ENCODE peak calls at places on chromosomes 16 and 17, in four cellular contexts. One of them, this sample, is unnamed.

GRCh38 chr17:14205992-14206461 is 30.6 kb downstream of the CDRT15 start:
- DNase-seq in HepG2: no peak
- DNase-seq in WTC11: no peak
- DNase-seq in GM12878: no peak
- DNase-seq in this sample: no peak

GRCh38 chr17:1053661-1054360 is 56.9 kb downstream of the TIMM22 start:
- DNase-seq in HepG2: no peak
- DNase-seq in WTC11: no peak
- DNase-seq in GM12878: no peak
- DNase-seq in this sample: no peak

GRCh38 chr17:68439656-68440290 is 17.5 kb downstream of the WIPI1 start:
- DNase-seq in GM12878: no peak
- DNase-seq in HepG2: no peak
- DNase-seq in WTC11: no peak
- DNase-seq in this sample: no peak

GRCh38 chr17:42251115-42251514 is 25.1 kb downstream of the STAT5B start:
- DNase-seq in GM12878: no peak
- DNase-seq in HepG2: peak; percentile 37
- DNase-seq in WTC11: no peak
- DNase-seq in this sample: no peak

GRCh38 chr17:17890773-17891759 is 54.3 kb upstream of the SREBF1 start:
- DNase-seq in GM12878: no peak
- DNase-seq in WTC11: peak; percentile 70
- DNase-seq in HepG2: peak; percentile 70
- DNase-seq in this sample: peak; percentile 77

GRCh38 chr17:68646626-68647526 is 45.7 kb upstream of the FAM20A start:
- DNase-seq in WTC11: no peak
- DNase-seq in HepG2: no peak
- DNase-seq in GM12878: no peak
- DNase-seq in this sample: no peak

GRCh38 chr16:26816885-26817571 is 249.7 kb upstream of the C16orf82 start:
- DNase-seq in HepG2: no peak
- DNase-seq in WTC11: no peak
- DNase-seq in GM12878: no peak
- DNase-seq in this sample: peak; percentile 53

GRCh38 chr16:48831081-48831722 is 221.2 kb upstream of the N4BP1 start:
- DNase-seq in HepG2: peak; percentile 10
- DNase-seq in GM12878: no peak
- DNase-seq in WTC11: peak; percentile 61
- DNase-seq in this sample: peak; percentile 6

GRCh38 chr17:42971589-42971988 is 7.3 kb upstream of the AARSD1 start:
- DNase-seq in WTC11: no peak
- DNase-seq in GM12878: no peak
- DNase-seq in HepG2: no peak
- DNase-seq in this sample: no peak

GRCh38 chr16:50530277-50531236 is 17.6 kb upstream of the NKD1 start:
- DNase-seq in GM12878: no peak
- DNase-seq in WTC11: no peak
- DNase-seq in HepG2: peak; percentile 97
- DNase-seq in this sample: no peak

GRCh38 chr17:71260366-71260765 is 860.5 kb upstream of the SOX9 start:
- DNase-seq in GM12878: no peak
- DNase-seq in WTC11: no peak
- DNase-seq in HepG2: no peak
- DNase-seq in this sample: no peak

GRCh38 chr17:43019418-43019817 is 2.8 kb downstream of the VAT1 start:
- DNase-seq in HepG2: no peak
- DNase-seq in WTC11: no peak
- DNase-seq in GM12878: no peak
- DNase-seq in this sample: peak; percentile 58

GRCh38 chr16:88652763-88653065 is 1.9 kb upstream of the CYBA start:
- DNase-seq in HepG2: no peak
- DNase-seq in WTC11: peak; percentile 10
- DNase-seq in GM12878: no peak
- DNase-seq in this sample: no peak

GRCh38 chr16:69105501-69106361 is at the start of gene HAS3:
- DNase-seq in WTC11: peak; percentile 74
- DNase-seq in GM12878: no peak
- DNase-seq in HepG2: peak; percentile 34
- DNase-seq in this sample: peak; percentile 75

GRCh38 chr16:53052519-53053501 is at the start of gene CHD9NB:
- DNase-seq in WTC11: no peak
- DNase-seq in HepG2: peak; percentile 89
- DNase-seq in GM12878: no peak
- DNase-seq in this sample: no peak

GRCh38 chr17:35877345-35878029 is 2.7 kb downstream of the CCL5 start:
- DNase-seq in HepG2: no peak
- DNase-seq in GM12878: no peak
- DNase-seq in WTC11: no peak
- DNase-seq in this sample: no peak

GRCh38 chr17:35871415-35871814 is 2.7 kb upstream of the HEATR9 start:
- DNase-seq in WTC11: peak; percentile 27
- DNase-seq in GM12878: no peak
- DNase-seq in HepG2: no peak
- DNase-seq in this sample: no peak

GRCh38 chr17:35878361-35878760 is 1.8 kb downstream of the CCL5 start:
- DNase-seq in HepG2: no peak
- DNase-seq in WTC11: no peak
- DNase-seq in GM12878: no peak
- DNase-seq in this sample: no peak

GRCh38 chr17:35872581-35872980 is 3.9 kb upstream of the HEATR9 start:
- DNase-seq in HepG2: no peak
- DNase-seq in GM12878: no peak
- DNase-seq in WTC11: no peak
- DNase-seq in this sample: no peak

GRCh38 chr17:35875439-35876139 is 4.6 kb downstream of the CCL5 start:
- DNase-seq in WTC11: no peak
- DNase-seq in GM12878: peak; percentile 62
- DNase-seq in HepG2: peak; percentile 46
- DNase-seq in this sample: no peak
- TF ChIP-seq ATF2 in WTC11: no peak
- TF ChIP-seq ATF2 in GM12878: peak; percentile 39
- TF ChIP-seq ATF2 in HepG2: no peak
- TF ChIP-seq ATF2 in this sample: no peak

GRCh38 chr17:44095388-44095646 is 24.8 kb downstream of the G6PC3 start:
- DNase-seq in GM12878: no peak
- DNase-seq in HepG2: no peak
- DNase-seq in WTC11: no peak
- DNase-seq in this sample: peak; percentile 77

GRCh38 chr17:44094701-44095387 is 24.3 kb downstream of the G6PC3 start:
- DNase-seq in HepG2: no peak
- DNase-seq in GM12878: no peak
- DNase-seq in WTC11: no peak
- DNase-seq in this sample: no peak

GRCh38 chr17:44095647-44096496 is 25.3 kb downstream of the G6PC3 start:
- DNase-seq in WTC11: peak; percentile 85
- DNase-seq in HepG2: peak; percentile 94
- DNase-seq in GM12878: no peak
- DNase-seq in this sample: peak; percentile 84

GRCh38 chr17:44093231-44093900 is 22.8 kb downstream of the G6PC3 start:
- DNase-seq in GM12878: no peak
- DNase-seq in WTC11: no peak
- DNase-seq in HepG2: no peak
- DNase-seq in this sample: no peak

GRCh38 chr17:44097110-44097810 is 26.2 kb downstream of the HDAC5 start:
- DNase-seq in GM12878: no peak
- DNase-seq in WTC11: no peak
- DNase-seq in HepG2: peak; percentile 50
- DNase-seq in this sample: peak; percentile 34
- TF ChIP-seq CTCF in GM12878: no peak
- TF ChIP-seq CTCF in WTC11: no peak
- TF ChIP-seq CTCF in HepG2: peak; percentile 46
- TF ChIP-seq CTCF in this sample: no peak

DNA sequence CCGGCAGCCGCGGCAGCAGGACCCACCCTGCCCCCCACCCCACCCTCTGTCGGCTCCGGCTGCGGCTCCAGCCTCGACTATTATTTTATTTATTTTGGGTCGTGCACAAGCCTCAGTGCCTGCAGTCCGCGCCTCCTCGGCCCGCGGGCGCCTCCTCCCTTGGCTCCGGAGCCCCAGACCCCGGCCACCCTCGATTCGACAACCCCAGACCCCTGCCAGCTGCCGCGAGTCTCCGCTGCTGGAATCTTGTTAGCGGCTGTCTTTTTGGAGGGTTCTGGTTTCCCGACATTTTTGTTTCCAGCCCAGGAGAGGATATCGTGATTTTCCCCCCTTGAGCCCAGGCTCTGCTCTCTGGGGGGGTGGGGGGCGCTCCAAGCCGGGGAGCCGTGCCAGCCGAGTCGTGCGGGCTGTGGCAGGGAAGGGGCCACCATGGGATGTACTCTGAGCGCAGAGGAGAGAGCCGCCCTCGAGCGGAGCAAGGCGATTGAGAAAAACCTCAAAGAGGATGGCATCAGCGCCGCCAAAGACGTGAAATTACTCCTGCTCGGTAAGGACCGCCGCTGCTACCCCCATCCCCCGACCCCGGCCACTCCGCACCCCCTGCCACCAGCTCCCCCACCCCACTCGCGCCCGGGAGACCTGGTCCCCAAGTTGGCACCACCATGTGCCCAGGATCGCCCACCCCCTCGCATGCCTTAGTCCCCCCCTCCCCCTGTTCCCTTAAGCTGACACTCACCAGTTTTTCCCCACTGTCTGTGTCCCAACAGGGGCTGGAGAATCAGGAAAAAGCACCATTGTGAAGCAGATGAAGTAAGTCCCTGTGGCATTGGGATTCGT is 736 bp downstream of the GNAO1 start:
- DNase-seq in HepG2: no peak
- DNase-seq in WTC11: no peak
- DNase-seq in GM12878: no peak
- DNase-seq in this sample: no peak
- TF ChIP-seq ATF2 in HepG2: no peak
- TF ChIP-seq ATF2 in WTC11: no peak
- TF ChIP-seq ATF2 in GM12878: no peak
- TF ChIP-seq ATF2 in this sample: no peak

GRCh38 chr17:82915010-82915696 is 75.3 kb upstream of the ZNF750 start:
- DNase-seq in GM12878: peak; percentile 11
- DNase-seq in HepG2: no peak
- DNase-seq in WTC11: peak; percentile 49
- DNase-seq in this sample: peak; percentile 36
- TF ChIP-seq CTCF in GM12878: peak; percentile 25
- TF ChIP-seq CTCF in HepG2: peak; percentile 48
- TF ChIP-seq CTCF in WTC11: no peak
- TF ChIP-seq CTCF in this sample: peak; percentile 25

DNA sequence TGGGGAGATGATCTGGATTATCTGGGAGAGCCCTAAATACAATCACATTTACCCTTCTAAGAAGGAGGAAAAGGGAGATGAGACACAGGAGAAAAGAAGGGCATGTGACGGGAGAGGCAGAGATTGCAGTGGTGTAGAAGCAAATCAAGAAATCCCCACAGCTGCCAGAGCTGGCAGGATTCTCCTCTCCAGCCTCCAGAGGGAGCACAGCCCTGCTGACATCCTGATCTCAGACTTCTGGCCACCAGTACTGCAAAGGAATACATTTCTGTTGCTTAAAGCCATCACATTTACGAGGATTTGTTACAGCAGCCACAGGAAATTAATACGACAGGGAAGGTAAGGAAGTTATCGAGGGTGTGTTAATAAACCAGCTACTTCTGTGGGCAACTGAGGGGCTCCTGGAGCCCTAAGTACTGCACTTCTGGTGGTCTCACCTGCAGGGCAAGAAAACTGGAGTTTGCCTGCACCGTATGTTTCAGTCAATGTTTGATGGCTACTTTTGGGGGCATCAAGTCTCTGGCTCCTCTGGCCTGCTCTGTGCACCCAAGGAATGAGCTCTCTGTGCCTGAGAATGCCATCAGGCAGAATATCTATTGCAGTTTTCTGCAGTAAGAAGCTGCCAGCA is 22.9 kb upstream of the CDH13 start:
- DNase-seq in HepG2: peak; percentile 13
- DNase-seq in GM12878: no peak
- DNase-seq in WTC11: peak; percentile 59
- DNase-seq in this sample: no peak
- TF ChIP-seq ATF2 in HepG2: no peak
- TF ChIP-seq ATF2 in GM12878: no peak
- TF ChIP-seq ATF2 in WTC11: no peak
- TF ChIP-seq ATF2 in this sample: no peak

This sample was measured in K562.